ENCODE peak calls at places on chromosomes 4 and X, in eight cellular contexts. One of them, this sample, is unnamed.
A peak's percentile ranks its signal among the peaks of the same experiment; 100 is the strongest.

GRCh38 chr4:158169931-158170690 is 2.7 kb downstream of the GASK1B start:
- DNase-seq in SW 1271: no peak
- DNase-seq in small intestine: peak; percentile 13
- DNase-seq in NCI-H226: no peak
- DNase-seq in NCI-H510A treated with DMSO at 0.1 percent for 48 hours: no peak
- DNase-seq in T-helper 9 cell: no peak
- DNase-seq in H54: no peak
- DNase-seq in stimulated activated naive CD4-positive, alpha-beta T cell treated with Interleukin-2 at 50 U/mL for 16 hours: no peak
- DNase-seq in this sample: peak; percentile 20

GRCh38 chr4:31291238-31291637 is 571.1 kb downstream of the PCDH7 start:
- DNase-seq in SW 1271: no peak
- DNase-seq in small intestine: no peak
- DNase-seq in NCI-H226: no peak
- DNase-seq in NCI-H510A treated with DMSO at 0.1 percent for 48 hours: no peak
- DNase-seq in T-helper 9 cell: no peak
- DNase-seq in H54: no peak
- DNase-seq in stimulated activated naive CD4-positive, alpha-beta T cell treated with Interleukin-2 at 50 U/mL for 16 hours: no peak
- DNase-seq in this sample: no peak

GRCh38 chrX:10986616-10987015 is 124.5 kb upstream of the HCCS start:
- DNase-seq in SW 1271: no peak
- DNase-seq in small intestine: no peak
- DNase-seq in NCI-H226: peak; percentile 31
- DNase-seq in NCI-H510A treated with DMSO at 0.1 percent for 48 hours: no peak
- DNase-seq in T-helper 9 cell: no peak
- DNase-seq in H54: no peak
- DNase-seq in stimulated activated naive CD4-positive, alpha-beta T cell treated with Interleukin-2 at 50 U/mL for 16 hours: no peak
- DNase-seq in this sample: no peak

GRCh38 chr4:53654300-53654758 is 63.0 kb upstream of the LNX1 start:
- DNase-seq in SW 1271: no peak
- DNase-seq in small intestine: no peak
- DNase-seq in NCI-H226: no peak
- DNase-seq in NCI-H510A treated with DMSO at 0.1 percent for 48 hours: no peak
- DNase-seq in T-helper 9 cell: no peak
- DNase-seq in H54: no peak
- DNase-seq in stimulated activated naive CD4-positive, alpha-beta T cell treated with Interleukin-2 at 50 U/mL for 16 hours: no peak
- DNase-seq in this sample: peak; percentile 72

GRCh38 chr4:55547461-55547770 is 707 bp upstream of the CLOCK start:
- DNase-seq in SW 1271: no peak
- DNase-seq in small intestine: no peak
- DNase-seq in NCI-H226: no peak
- DNase-seq in NCI-H510A treated with DMSO at 0.1 percent for 48 hours: peak; percentile 74
- DNase-seq in T-helper 9 cell: no peak
- DNase-seq in H54: no peak
- DNase-seq in stimulated activated naive CD4-positive, alpha-beta T cell treated with Interleukin-2 at 50 U/mL for 16 hours: no peak
- DNase-seq in this sample: no peak

GRCh38 chrX:154541896-154542722 is 4.5 kb downstream of the G6PD start:
- DNase-seq in SW 1271: peak; percentile 38
- DNase-seq in small intestine: no peak
- DNase-seq in NCI-H226: peak; percentile 79
- DNase-seq in NCI-H510A treated with DMSO at 0.1 percent for 48 hours: no peak
- DNase-seq in T-helper 9 cell: no peak
- DNase-seq in H54: peak; percentile 80
- DNase-seq in stimulated activated naive CD4-positive, alpha-beta T cell treated with Interleukin-2 at 50 U/mL for 16 hours: peak; percentile 46
- DNase-seq in this sample: peak; percentile 93

GRCh38 chrX:40167240-40168182 is 69.8 kb upstream of the BCOR start:
- DNase-seq in SW 1271: no peak
- DNase-seq in small intestine: peak; percentile 42
- DNase-seq in NCI-H226: no peak
- DNase-seq in NCI-H510A treated with DMSO at 0.1 percent for 48 hours: peak; percentile 49
- DNase-seq in T-helper 9 cell: no peak
- DNase-seq in H54: no peak
- DNase-seq in stimulated activated naive CD4-positive, alpha-beta T cell treated with Interleukin-2 at 50 U/mL for 16 hours: no peak
- DNase-seq in this sample: no peak

GRCh38 chrX:49303346-49303745 is at the start of gene GAGE10:
- DNase-seq in SW 1271: no peak
- DNase-seq in small intestine: no peak
- DNase-seq in NCI-H226: no peak
- DNase-seq in NCI-H510A treated with DMSO at 0.1 percent for 48 hours: no peak
- DNase-seq in T-helper 9 cell: no peak
- DNase-seq in H54: no peak
- DNase-seq in stimulated activated naive CD4-positive, alpha-beta T cell treated with Interleukin-2 at 50 U/mL for 16 hours: no peak
- DNase-seq in this sample: no peak

GRCh38 chr4:48968814-48969213 is 17.3 kb upstream of the CWH43 start:
- DNase-seq in SW 1271: no peak
- DNase-seq in small intestine: no peak
- DNase-seq in NCI-H226: peak; percentile 23
- DNase-seq in NCI-H510A treated with DMSO at 0.1 percent for 48 hours: no peak
- DNase-seq in T-helper 9 cell: no peak
- DNase-seq in H54: no peak
- DNase-seq in stimulated activated naive CD4-positive, alpha-beta T cell treated with Interleukin-2 at 50 U/mL for 16 hours: no peak
- DNase-seq in this sample: peak; percentile 50

GRCh38 chrX:119990995-119991787 is 47.6 kb upstream of the NKAP start:
- DNase-seq in SW 1271: no peak
- DNase-seq in small intestine: no peak
- DNase-seq in NCI-H226: no peak
- DNase-seq in NCI-H510A treated with DMSO at 0.1 percent for 48 hours: peak; percentile 8
- DNase-seq in T-helper 9 cell: no peak
- DNase-seq in H54: no peak
- DNase-seq in stimulated activated naive CD4-positive, alpha-beta T cell treated with Interleukin-2 at 50 U/mL for 16 hours: no peak
- DNase-seq in this sample: no peak

GRCh38 chr4:103423261-103423660 is 225.1 kb upstream of the CENPE start:
- DNase-seq in SW 1271: no peak
- DNase-seq in small intestine: no peak
- DNase-seq in NCI-H226: no peak
- DNase-seq in NCI-H510A treated with DMSO at 0.1 percent for 48 hours: no peak
- DNase-seq in T-helper 9 cell: no peak
- DNase-seq in H54: no peak
- DNase-seq in stimulated activated naive CD4-positive, alpha-beta T cell treated with Interleukin-2 at 50 U/mL for 16 hours: no peak
- DNase-seq in this sample: no peak

GRCh38 chr4:34733185-34733916 is 1511.0 kb downstream of the ARAP2 start:
- DNase-seq in SW 1271: no peak
- DNase-seq in small intestine: peak; percentile 3
- DNase-seq in NCI-H226: no peak
- DNase-seq in NCI-H510A treated with DMSO at 0.1 percent for 48 hours: no peak
- DNase-seq in T-helper 9 cell: no peak
- DNase-seq in H54: no peak
- DNase-seq in stimulated activated naive CD4-positive, alpha-beta T cell treated with Interleukin-2 at 50 U/mL for 16 hours: no peak
- DNase-seq in this sample: no peak

GRCh38 chr4:146776691-146777090 is 138.0 kb downstream of the POU4F2 start:
- DNase-seq in SW 1271: no peak
- DNase-seq in small intestine: no peak
- DNase-seq in NCI-H226: no peak
- DNase-seq in NCI-H510A treated with DMSO at 0.1 percent for 48 hours: no peak
- DNase-seq in T-helper 9 cell: no peak
- DNase-seq in H54: no peak
- DNase-seq in stimulated activated naive CD4-positive, alpha-beta T cell treated with Interleukin-2 at 50 U/mL for 16 hours: no peak
- DNase-seq in this sample: no peak

This sample was measured in RPMI7951.